ENCODE peak calls at places on chromosomes 1 and 21, in four cellular contexts. One of them, this sample, is unnamed.

GRCh38 chr1:111884772-111885443 is 104.6 kb downstream of the KCND3 start:
- DNase-seq in tibial artery: no peak
- DNase-seq in brain microvascular endothelial cell: no peak
- DNase-seq in neuronal stem cell: no peak
- DNase-seq in this sample: no peak

GRCh38 chr1:158398818-158399502 is at the start of gene OR10T2:
- DNase-seq in neuronal stem cell: no peak
- DNase-seq in brain microvascular endothelial cell: no peak
- DNase-seq in tibial artery: no peak
- DNase-seq in this sample: no peak

GRCh38 chr21:39881661-39882060 is 14.4 kb downstream of the PCP4 start:
- DNase-seq in brain microvascular endothelial cell: no peak
- DNase-seq in neuronal stem cell: no peak
- DNase-seq in tibial artery: no peak
- DNase-seq in this sample: no peak

GRCh38 chr1:55965981-55966461 is 613.3 kb downstream of the PLPP3 start:
- DNase-seq in tibial artery: no peak
- DNase-seq in neuronal stem cell: no peak
- DNase-seq in brain microvascular endothelial cell: no peak
- DNase-seq in this sample: no peak

GRCh38 chr1:155134858-155135415 is 715 bp upstream of the SLC50A1 start:
- DNase-seq in brain microvascular endothelial cell: peak
- DNase-seq in neuronal stem cell: peak
- DNase-seq in tibial artery: peak
- DNase-seq in this sample: peak

GRCh38 chr1:170601866-170602265 is 62.1 kb upstream of the PRRX1 start:
- DNase-seq in tibial artery: no peak
- DNase-seq in neuronal stem cell: no peak
- DNase-seq in brain microvascular endothelial cell: no peak
- DNase-seq in this sample: no peak

GRCh38 chr1:9922342-9922741 is 12.3 kb upstream of the CTNNBIP1 start:
- DNase-seq in brain microvascular endothelial cell: no peak
- DNase-seq in neuronal stem cell: peak
- DNase-seq in tibial artery: no peak
- DNase-seq in this sample: no peak

GRCh38 chr1:151693057-151693651 is 23.4 kb downstream of the CELF3 start:
- DNase-seq in neuronal stem cell: no peak
- DNase-seq in tibial artery: no peak
- DNase-seq in brain microvascular endothelial cell: peak
- DNase-seq in this sample: no peak

GRCh38 chr1:25556791-25557476 is 13.5 kb downstream of the LDLRAP1 start:
- DNase-seq in tibial artery: no peak
- DNase-seq in brain microvascular endothelial cell: no peak
- DNase-seq in neuronal stem cell: no peak
- DNase-seq in this sample: no peak

GRCh38 chr1:243462929-243463697 is 207.3 kb downstream of the SDCCAG8 start:
- DNase-seq in brain microvascular endothelial cell: no peak
- DNase-seq in neuronal stem cell: no peak
- DNase-seq in tibial artery: no peak
- DNase-seq in this sample: no peak

GRCh38 chr1:172451002-172451443 is 7.2 kb upstream of the PIGC start:
- DNase-seq in neuronal stem cell: no peak
- DNase-seq in brain microvascular endothelial cell: peak
- DNase-seq in tibial artery: no peak
- DNase-seq in this sample: no peak

GRCh38 chr21:41786521-41786987 is 19.7 kb upstream of the RIPK4 start:
- DNase-seq in tibial artery: no peak
- DNase-seq in neuronal stem cell: no peak
- DNase-seq in brain microvascular endothelial cell: no peak
- DNase-seq in this sample: no peak

GRCh38 chr1:44645466-44646244 is 28.6 kb downstream of the TMEM53 start:
- DNase-seq in brain microvascular endothelial cell: no peak
- DNase-seq in neuronal stem cell: no peak
- DNase-seq in tibial artery: no peak
- DNase-seq in this sample: no peak

GRCh38 chr1:41372600-41372993 is 11.4 kb downstream of the FOXO6 start:
- DNase-seq in neuronal stem cell: no peak
- DNase-seq in tibial artery: no peak
- DNase-seq in brain microvascular endothelial cell: no peak
- DNase-seq in this sample: no peak

GRCh38 chr1:84060781-84061180 is 61.8 kb upstream of the TTLL7 start:
- DNase-seq in neuronal stem cell: no peak
- DNase-seq in brain microvascular endothelial cell: no peak
- DNase-seq in tibial artery: no peak
- DNase-seq in this sample: no peak

GRCh38 chr1:243420968-243421675 is 165.3 kb downstream of the SDCCAG8 start:
- DNase-seq in neuronal stem cell: no peak
- DNase-seq in brain microvascular endothelial cell: no peak
- DNase-seq in tibial artery: no peak
- DNase-seq in this sample: no peak

GRCh38 chr1:181033128-181033798 is 520 bp upstream of the MR1 start:
- DNase-seq in tibial artery: no peak
- DNase-seq in brain microvascular endothelial cell: peak
- DNase-seq in neuronal stem cell: no peak
- DNase-seq in this sample: no peak

GRCh38 chr1:183810756-183811155 is 5.8 kb downstream of the RGL1 start:
- DNase-seq in neuronal stem cell: no peak
- DNase-seq in tibial artery: no peak
- DNase-seq in brain microvascular endothelial cell: no peak
- DNase-seq in this sample: no peak

GRCh38 chr1:153742411-153743142 is 14.7 kb downstream of the INTS3 start:
- DNase-seq in tibial artery: no peak
- DNase-seq in neuronal stem cell: no peak
- DNase-seq in brain microvascular endothelial cell: no peak
- DNase-seq in this sample: no peak

GRCh38 chr1:21752186-21752585 is 30.8 kb downstream of the USP48 start:
- DNase-seq in neuronal stem cell: no peak
- DNase-seq in tibial artery: no peak
- DNase-seq in brain microvascular endothelial cell: no peak
- DNase-seq in this sample: no peak

GRCh38 chr1:3598522-3599285 is 12.6 kb downstream of the MEGF6 start:
- DNase-seq in neuronal stem cell: no peak
- DNase-seq in tibial artery: no peak
- DNase-seq in brain microvascular endothelial cell: no peak
- DNase-seq in this sample: no peak

GRCh38 chr21:18522181-18522771 is 118.7 kb upstream of the TMPRSS15 start:
- DNase-seq in brain microvascular endothelial cell: peak
- DNase-seq in tibial artery: no peak
- DNase-seq in neuronal stem cell: no peak
- DNase-seq in this sample: no peak

GRCh38 chr1:38964140-38964548 is 22.5 kb upstream of the RHBDL2 start:
- DNase-seq in brain microvascular endothelial cell: no peak
- DNase-seq in tibial artery: no peak
- DNase-seq in neuronal stem cell: no peak
- DNase-seq in this sample: no peak

GRCh38 chr1:71311396-71311795 is 230.6 kb upstream of the ZRANB2 start:
- DNase-seq in tibial artery: no peak
- DNase-seq in neuronal stem cell: no peak
- DNase-seq in brain microvascular endothelial cell: no peak
- DNase-seq in this sample: no peak

GRCh38 chr21:42651515-42652401 is 1.7 kb upstream of the PDE9A start:
- DNase-seq in neuronal stem cell: no peak
- DNase-seq in brain microvascular endothelial cell: no peak
- DNase-seq in tibial artery: no peak
- DNase-seq in this sample: no peak

GRCh38 chr1:9308236-9308635 is 15.5 kb downstream of the SPSB1 start:
- DNase-seq in brain microvascular endothelial cell: no peak
- DNase-seq in neuronal stem cell: no peak
- DNase-seq in tibial artery: no peak
- DNase-seq in this sample: no peak

GRCh38 chr1:42936309-42937078 is 22.2 kb downstream of the SLC2A1 start:
- DNase-seq in brain microvascular endothelial cell: no peak
- DNase-seq in tibial artery: peak
- DNase-seq in neuronal stem cell: no peak
- DNase-seq in this sample: no peak

GRCh38 chr1:227945891-227946623 is 1.7 kb downstream of the WNT9A start:
- DNase-seq in neuronal stem cell: no peak
- DNase-seq in tibial artery: peak
- DNase-seq in brain microvascular endothelial cell: peak
- DNase-seq in this sample: no peak

GRCh38 chr1:227947678-227948492 is at the start of gene WNT9A:
- DNase-seq in neuronal stem cell: peak
- DNase-seq in brain microvascular endothelial cell: no peak
- DNase-seq in tibial artery: peak
- DNase-seq in this sample: no peak

GRCh38 chr1:227948493-227949260 is 945 bp upstream of the WNT9A start:
- DNase-seq in tibial artery: peak
- DNase-seq in neuronal stem cell: no peak
- DNase-seq in brain microvascular endothelial cell: no peak
- DNase-seq in this sample: no peak

GRCh38 chr1:227946624-227947424 is 908 bp downstream of the WNT9A start:
- DNase-seq in brain microvascular endothelial cell: peak
- DNase-seq in neuronal stem cell: peak
- DNase-seq in tibial artery: peak
- DNase-seq in this sample: no peak

GRCh38 chr1:227947425-227947677 is 381 bp downstream of the WNT9A start:
- DNase-seq in neuronal stem cell: no peak
- DNase-seq in tibial artery: peak
- DNase-seq in brain microvascular endothelial cell: no peak
- DNase-seq in this sample: no peak
- H3K27ac ChIP-seq in neuronal stem cell: no peak
- H3K27ac ChIP-seq in tibial artery: peak
- H3K27ac ChIP-seq in brain microvascular endothelial cell: no peak
- H3K27ac ChIP-seq in this sample: peak

GRCh38 chr21:45163413-45164123 is 89.2 kb downstream of the ADARB1 start:
- DNase-seq in neuronal stem cell: no peak
- DNase-seq in brain microvascular endothelial cell: no peak
- DNase-seq in tibial artery: no peak
- DNase-seq in this sample: peak
- H3K27ac ChIP-seq in neuronal stem cell: no peak
- H3K27ac ChIP-seq in brain microvascular endothelial cell: no peak
- H3K27ac ChIP-seq in tibial artery: peak
- H3K27ac ChIP-seq in this sample: peak

DNA sequence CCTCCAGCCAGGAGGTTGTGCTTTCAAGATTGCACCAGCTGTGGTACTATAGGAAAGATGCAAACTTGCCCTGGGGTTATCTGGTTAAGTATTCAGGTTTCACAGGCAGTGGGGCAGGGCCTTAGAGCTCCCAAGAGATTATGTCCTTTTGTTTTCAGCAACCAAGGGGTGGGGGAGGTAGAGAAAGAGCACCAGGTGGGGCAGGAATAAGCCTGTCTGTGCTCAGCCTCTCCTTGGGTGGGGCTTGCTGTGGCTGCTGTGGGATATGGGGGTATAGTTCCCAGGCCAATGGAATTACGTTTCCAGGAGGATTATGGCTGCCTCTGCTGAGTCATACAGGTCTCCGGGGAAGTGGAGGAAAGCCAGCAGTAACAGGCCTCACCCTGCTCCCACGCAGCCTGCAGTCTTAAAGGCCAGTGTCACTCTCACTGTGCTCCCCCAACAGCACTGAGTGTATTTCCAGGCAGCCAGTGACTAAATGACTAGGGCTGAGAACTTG is 508.6 kb downstream of the RWDD3 start:
- DNase-seq in brain microvascular endothelial cell: peak
- DNase-seq in tibial artery: no peak
- DNase-seq in neuronal stem cell: no peak
- DNase-seq in this sample: no peak
- H3K27ac ChIP-seq in brain microvascular endothelial cell: no peak
- H3K27ac ChIP-seq in tibial artery: no peak
- H3K27ac ChIP-seq in neuronal stem cell: no peak
- H3K27ac ChIP-seq in this sample: no peak

GRCh38 chr1:94236021-94236491 is 1.3 kb downstream of the ARHGAP29 start:
- DNase-seq in brain microvascular endothelial cell: no peak
- DNase-seq in neuronal stem cell: peak
- DNase-seq in tibial artery: no peak
- DNase-seq in this sample: no peak
- H3K27ac ChIP-seq in brain microvascular endothelial cell: peak
- H3K27ac ChIP-seq in neuronal stem cell: no peak
- H3K27ac ChIP-seq in tibial artery: peak
- H3K27ac ChIP-seq in this sample: peak

DNA sequence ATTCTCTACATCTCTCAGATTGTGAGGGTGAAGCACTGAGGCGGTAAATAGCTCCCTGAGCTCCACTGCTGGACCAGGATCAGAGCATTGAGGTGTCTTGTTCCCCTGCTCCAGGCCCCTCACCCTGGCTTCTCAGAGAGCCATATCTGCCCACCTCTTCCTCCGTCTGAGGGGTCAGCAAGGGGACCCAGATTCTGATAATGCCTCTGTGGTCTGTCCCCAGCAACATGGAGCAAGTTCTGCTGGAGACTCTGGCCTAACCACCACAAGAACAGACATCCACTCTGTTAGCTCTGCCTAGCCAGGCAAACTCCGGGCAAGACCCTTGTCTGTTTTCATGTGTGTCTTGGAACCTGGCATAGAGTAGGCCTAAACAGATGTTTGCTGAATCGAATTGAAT is 2.2 kb downstream of the TRAF5 start:
- DNase-seq in neuronal stem cell: no peak
- DNase-seq in tibial artery: no peak
- DNase-seq in brain microvascular endothelial cell: no peak
- DNase-seq in this sample: no peak
- H3K27ac ChIP-seq in neuronal stem cell: no peak
- H3K27ac ChIP-seq in tibial artery: peak
- H3K27ac ChIP-seq in brain microvascular endothelial cell: no peak
- H3K27ac ChIP-seq in this sample: peak

DNA sequence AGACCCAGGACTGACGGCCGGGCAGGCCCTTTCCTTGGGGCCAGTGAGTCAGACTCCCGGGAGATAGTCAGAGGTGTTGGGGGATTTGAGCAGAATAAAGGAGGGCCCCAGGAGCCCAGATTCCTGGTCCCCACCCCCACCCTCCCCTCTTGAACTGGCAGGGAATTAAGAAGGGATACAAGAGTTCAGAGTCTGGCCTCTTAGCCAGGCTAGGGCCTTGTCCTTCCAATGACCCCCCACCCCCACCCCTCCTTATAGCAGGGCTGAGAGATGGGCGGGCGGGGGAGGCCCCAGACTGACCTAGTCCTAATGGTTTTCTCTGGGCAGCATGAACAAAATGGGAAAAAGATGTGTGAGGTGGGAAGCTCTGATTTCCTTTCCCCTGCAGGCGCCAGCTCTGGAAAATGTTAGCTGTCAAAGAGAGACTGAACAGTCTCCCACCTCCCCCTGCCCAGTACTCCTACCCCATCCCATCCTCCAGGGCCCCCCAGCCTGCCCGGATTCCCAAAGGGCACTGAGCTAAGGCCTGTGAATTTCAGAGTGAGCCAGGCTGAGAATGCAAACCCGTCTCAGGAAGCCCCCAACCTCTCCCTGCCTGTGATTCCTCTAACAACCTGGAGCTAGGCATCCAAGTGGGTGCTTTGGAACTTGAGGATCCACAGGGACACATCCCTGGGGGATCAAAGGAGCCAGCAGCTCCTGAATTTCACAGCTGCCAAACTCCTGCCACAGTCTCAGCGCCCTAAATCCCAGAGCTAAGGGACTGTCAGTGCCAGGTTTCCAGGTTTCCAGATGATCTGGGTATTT is 5.8 kb upstream of the CRABP2 start:
- DNase-seq in tibial artery: no peak
- DNase-seq in brain microvascular endothelial cell: no peak
- DNase-seq in neuronal stem cell: no peak
- DNase-seq in this sample: no peak
- H3K27ac ChIP-seq in tibial artery: no peak
- H3K27ac ChIP-seq in brain microvascular endothelial cell: no peak
- H3K27ac ChIP-seq in neuronal stem cell: no peak
- H3K27ac ChIP-seq in this sample: no peak

This sample was measured in esophagus muscularis mucosa.